ENCODE peak calls at places on chromosomes 11 and 22, in eight cellular contexts. N, U, J, C, M, Y, G and O are unnamed samples.

GRCh38 chr22:20425821-20426615 is 11.6 kb downstream of the SCARF2 start:
- DNase-seq in J (no peak), M (no peak), C (no peak), Y (no peak), G (peak; percentile 74), N (no peak), U (no peak), O (no peak)

GRCh38 chr11:33507356-33507755 is 193.3 kb downstream of the C11orf91 start:
- DNase-seq in M (no peak), N (no peak), C (no peak), G (no peak), U (no peak), J (no peak), Y (no peak), O (no peak)

GRCh38 chr11:110712643-110713468 is 619 bp upstream of the ARHGAP20 start:
- DNase-seq in C (no peak), U (peak; percentile 80), G (peak; percentile 83), Y (peak; percentile 34), J (peak; percentile 1), M (no peak), N (peak; percentile 49), O (no peak)

GRCh38 chr11:113587318-113587739 is 112.1 kb upstream of the DRD2 start:
- DNase-seq in C (no peak), Y (no peak), N (no peak), J (peak; percentile 73), M (no peak), G (no peak), U (no peak), O (peak; percentile 43)

GRCh38 chr22:46057762-46058420 is 80.9 kb upstream of the WNT7B start:
- DNase-seq in Y (no peak), U (no peak), C (no peak), G (peak; percentile 30), N (no peak), M (no peak), J (peak; percentile 59), O (peak; percentile 53)

GRCh38 chr22:39814899-39815298 is 78.7 kb downstream of the ENTHD1 start:
- DNase-seq in M (no peak), G (no peak), N (no peak), U (no peak), Y (no peak), C (no peak), J (no peak), O (no peak)

GRCh38 chr11:20156280-20156875 is 3.9 kb downstream of the DBX1 start:
- DNase-seq in M (peak; percentile 23), J (peak; percentile 68), U (no peak), C (peak; percentile 35), Y (no peak), G (peak; percentile 55), N (no peak), O (no peak)

GRCh38 chr11:96050435-96051182 is 126.7 kb upstream of the MTMR2 start:
- DNase-seq in M (no peak), Y (no peak), G (no peak), U (no peak), J (no peak), N (no peak), C (peak; percentile 18), O (no peak)

GRCh38 chr11:68848429-68848828 is 6.7 kb upstream of the CPT1A start:
- DNase-seq in N (no peak), Y (no peak), U (no peak), G (peak; percentile 3), J (no peak), C (no peak), M (no peak), O (no peak)

GRCh38 chr11:76186776-76187279 is 19.5 kb downstream of the WNT11 start:
- DNase-seq in U (peak; percentile 31), Y (no peak), N (no peak), J (no peak), C (no peak), G (no peak), M (no peak), O (peak; percentile 37)